ENCODE peak calls at places on chromosomes 1 and 21, in four cellular contexts. U is pancreas, D is lung, H is tibial artery. I is an unnamed sample. For H3K36me3, the result is how much of the 10 kb centered on the place peaks cover.

GRCh38 chr1:236514703-236515442 is 8.9 kb upstream of the LGALS8 start:
- DNase-seq in U (no peak), D (no peak), H (no peak), I (no peak)

GRCh38 chr1:21340230-21340564 is 49.9 kb upstream of the ECE1 start:
- DNase-seq in U (peak), D (no peak), H (peak), I (peak)

GRCh38 chr1:21931171-21932093 is 5.7 kb downstream of the HSPG2 start:
- DNase-seq in U (no peak), D (peak), H (peak), I (peak)

GRCh38 chr1:77876884-77877283 is 11.5 kb upstream of the NEXN start:
- DNase-seq in U (no peak), D (no peak), H (no peak), I (no peak)

GRCh38 chr1:65527211-65527610 is 106.7 kb downstream of the LEPR start:
- DNase-seq in U (no peak), D (no peak), H (no peak), I (no peak)

GRCh38 chr1:95353185-95353584 is 119.2 kb downstream of the RWDD3 start:
- DNase-seq in U (no peak), D (peak), H (no peak), I (no peak)

GRCh38 chr1:233443040-233443439 is 115.5 kb downstream of the MAP3K21 start:
- DNase-seq in U (no peak), D (no peak), H (no peak), I (no peak)

GRCh38 chr1:125119024-125119441 is 3934.3 kb downstream of the SRGAP2C start:
- DNase-seq in U (peak), D (no peak), H (no peak), I (no peak)

GRCh38 chr1:229869225-229869624 is 197.8 kb upstream of the GALNT2 start:
- DNase-seq in U (no peak), D (no peak), H (no peak), I (no peak)

GRCh38 chr1:42170779-42171621 is 6.5 kb upstream of the GUCA2A start:
- DNase-seq in U (no peak), D (peak), H (no peak), I (no peak)

GRCh38 chr21:35857082-35857481 is 203.2 kb downstream of the SETD4 start:
- DNase-seq in U (no peak), D (no peak), H (no peak), I (no peak)

GRCh38 chr1:1451696-1452364 is 2.3 kb downstream of the ATAD3C start:
- DNase-seq in U (no peak), D (no peak), H (no peak), I (no peak)

GRCh38 chr1:44053394-44053793 is 22.1 kb upstream of the SLC6A9 start:
- DNase-seq in U (no peak), D (no peak), H (no peak), I (no peak)

GRCh38 chr1:117753232-117753631 is 147.4 kb downstream of the TENT5C start:
- DNase-seq in U (no peak), D (no peak), H (no peak), I (no peak)

GRCh38 chr1:241799414-241799813 is 48.6 kb upstream of the EXO1 start:
- DNase-seq in U (no peak), D (no peak), H (no peak), I (no peak)

GRCh38 chr1:22540311-22540710 is 23.0 kb upstream of the EPHA8 start:
- DNase-seq in U (no peak), D (no peak), H (no peak), I (no peak)

GRCh38 chr1:66527688-66528087 is 6.3 kb upstream of the SGIP1 start:
- DNase-seq in U (no peak), D (no peak), H (no peak), I (no peak)

GRCh38 chr1:176196728-176197127 is 10.4 kb downstream of the COP1 start:
- DNase-seq in U (no peak), D (no peak), H (no peak), I (no peak)

GRCh38 chr1:68496680-68497357 is at the start of gene DEPDC1:
- DNase-seq in U (peak), D (peak), H (peak), I (peak)

GRCh38 chr1:36351222-36351977 is 28.0 kb upstream of the EVA1B start:
- DNase-seq in U (no peak), D (peak), H (no peak), I (no peak)

GRCh38 chr1:43269627-43270375 is at the start of gene TMEM125:
- DNase-seq in U (no peak), D (peak), H (no peak), I (no peak)

GRCh38 chr1:243601720-243602119 is 248.3 kb downstream of the AKT3 start:
- DNase-seq in U (no peak), D (no peak), H (no peak), I (no peak)

GRCh38 chr1:96845464-96845863 is 123.9 kb downstream of the PTBP2 start:
- DNase-seq in U (peak), D (no peak), H (no peak), I (peak)

GRCh38 chr1:65170511-65171142 is 22.6 kb downstream of the AK4 start:
- DNase-seq in U (no peak), D (no peak), H (peak), I (no peak)

GRCh38 chr1:162178432-162178831 is 108.9 kb downstream of the NOS1AP start:
- DNase-seq in U (no peak), D (no peak), H (no peak), I (no peak)

GRCh38 chr1:115029526-115029925 is at the start of gene TSHB:
- DNase-seq in U (no peak), D (no peak), H (no peak), I (no peak)

GRCh38 chr1:23394176-23394575 is 24.5 kb upstream of the ZNF436 start:
- DNase-seq in U (no peak), D (no peak), H (no peak), I (no peak)

GRCh38 chr21:44974676-44975075 is 34.8 kb downstream of the SLX9 start:
- DNase-seq in U (no peak), D (no peak), H (no peak), I (no peak)

GRCh38 chr21:44973598-44973997 is 33.8 kb downstream of the SLX9 start:
- DNase-seq in U (no peak), D (no peak), H (no peak), I (no peak)

GRCh38 chr21:44972821-44973220 is 33.0 kb downstream of the SLX9 start:
- DNase-seq in U (no peak), D (no peak), H (no peak), I (no peak)

GRCh38 chr21:44977616-44978340 is 37.9 kb downstream of the SLX9 start:
- DNase-seq in U (no peak), D (no peak), H (no peak), I (no peak)

GRCh38 chr21:44975720-44976555 is 36.1 kb downstream of the SLX9 start:
- DNase-seq in U (no peak), D (no peak), H (no peak), I (no peak)
- H3K36me3 ChIP-seq in U (under half), D (under half), H (under half), I (under half)

GRCh38 chr1:13813398-13814012 is 113.5 kb downstream of the PRDM2 start:
- DNase-seq in U (no peak), D (no peak), H (no peak), I (no peak)
- TF ChIP-seq CTCF in U (peak), D (no peak), H (peak), I (peak)

GRCh38 chr1:31694910-31695300 is 8.9 kb downstream of the COL16A1 start:
- DNase-seq in U (no peak), D (no peak), H (no peak), I (no peak)

GRCh38 chr1:31694069-31694909 is 9.5 kb downstream of the COL16A1 start:
- DNase-seq in U (no peak), D (no peak), H (no peak), I (no peak)

GRCh38 chr1:31697369-31697984 is 6.3 kb downstream of the COL16A1 start:
- DNase-seq in U (no peak), D (no peak), H (no peak), I (no peak)

GRCh38 chr1:31696246-31696645 is 7.6 kb downstream of the COL16A1 start:
- DNase-seq in U (peak), D (no peak), H (no peak), I (no peak)

GRCh38 chr1:31695327-31695726 is 8.5 kb downstream of the COL16A1 start:
- DNase-seq in U (no peak), D (no peak), H (no peak), I (no peak)
- H3K36me3 ChIP-seq in U (under half), D (under half), H (under half), I (under half)

GRCh38 chr21:38702196-38702595 is 103.5 kb upstream of the ETS2 start:
- DNase-seq in U (no peak), D (no peak), H (no peak), I (no peak)

GRCh38 chr21:38699048-38699447 is 106.7 kb upstream of the ETS2 start:
- DNase-seq in U (no peak), D (no peak), H (no peak), I (no peak)

GRCh38 chr21:38691626-38692025 is 114.1 kb upstream of the ETS2 start:
- DNase-seq in U (no peak), D (no peak), H (no peak), I (no peak)

GRCh38 chr21:38696617-38697016 is 109.1 kb upstream of the ETS2 start:
- DNase-seq in U (no peak), D (no peak), H (no peak), I (no peak)
- TF ChIP-seq CTCF in U (no peak), D (no peak), H (no peak), I (no peak)